ENCODE peak calls at places on chromosomes 4 and X, in six cellular contexts. Y is K562, N is A549, B is H1, R is GM12878, D is HepG2. E is an unnamed sample.

GRCh38 chr4:1684756-1685603 is 867 bp upstream of the FAM53A start:
- DNase-seq in Y (no peak), N (no peak), B (no peak), R (no peak), D (no peak), E (no peak)

GRCh38 chr4:10461091-10461849 is 4.0 kb upstream of the ZNF518B start:
- DNase-seq in Y (peak; percentile 83), N (peak; percentile 34), B (no peak), R (peak; percentile 31), D (no peak), E (peak; percentile 92)

GRCh38 chr4:6999172-7000086 is 43.7 kb upstream of the TADA2B start:
- DNase-seq in Y (no peak), N (peak; percentile 22), B (no peak), R (no peak), D (no peak), E (no peak)

GRCh38 chrX:100682939-100683338 is 38.9 kb downstream of the SRPX2 start:
- DNase-seq in Y (no peak), N (no peak), B (no peak), R (no peak), D (peak; percentile 0), E (no peak)

GRCh38 chrX:123698979-123699378 is 33.9 kb downstream of the THOC2 start:
- DNase-seq in Y (no peak), N (no peak), B (no peak), R (no peak), D (no peak), E (no peak)

GRCh38 chr4:158161561-158162354 is 11.1 kb downstream of the GASK1B start:
- DNase-seq in Y (no peak), N (peak; percentile 64), B (no peak), R (no peak), D (no peak), E (no peak)

GRCh38 chr4:118381902-118382301 is 29.1 kb upstream of the PRSS12 start:
- DNase-seq in Y (no peak), N (no peak), B (no peak), R (no peak), D (no peak), E (no peak)

GRCh38 chr4:52550186-52550585 is 108.9 kb downstream of the USP46 start:
- DNase-seq in Y (no peak), N (no peak), B (no peak), R (no peak), D (no peak), E (no peak)

GRCh38 chr4:142818476-142818875 is 27.6 kb downstream of the INPP4B start:
- DNase-seq in Y (no peak), N (no peak), B (no peak), R (no peak), D (no peak), E (no peak)

GRCh38 chrX:13938766-13939530 is 90.7 kb downstream of the GEMIN8 start:
- DNase-seq in Y (no peak), N (no peak), B (no peak), R (no peak), D (no peak), E (no peak)

GRCh38 chr4:7771541-7772507 is 167.8 kb downstream of the AFAP1 start:
- DNase-seq in Y (no peak), N (no peak), B (no peak), R (peak; percentile 54), D (no peak), E (peak; percentile 62)

GRCh38 chrX:152637649-152638442 is at the start of gene GABRQ:
- DNase-seq in Y (peak; percentile 87), N (peak; percentile 46), B (peak; percentile 69), R (no peak), D (no peak), E (peak; percentile 88)

GRCh38 chr4:8917868-8918783 is 46.5 kb upstream of the HMX1 start:
- DNase-seq in Y (peak; percentile 78), N (peak; percentile 41), B (peak; percentile 62), R (no peak), D (peak; percentile 23), E (peak; percentile 93)

GRCh38 chr4:19806865-19807264 is 444.8 kb upstream of the SLIT2 start:
- DNase-seq in Y (no peak), N (no peak), B (no peak), R (no peak), D (no peak), E (no peak)

GRCh38 chr4:148211533-148211932 is 230.7 kb downstream of the NR3C2 start:
- DNase-seq in Y (no peak), N (no peak), B (no peak), R (no peak), D (no peak), E (no peak)

GRCh38 chr4:7166286-7166685 is 26.1 kb upstream of the SORCS2 start:
- DNase-seq in Y (no peak), N (no peak), B (no peak), R (no peak), D (no peak), E (no peak)

GRCh38 chrX:46967547-46967946 is 55.3 kb downstream of the JADE3 start:
- DNase-seq in Y (no peak), N (no peak), B (no peak), R (peak; percentile 56), D (no peak), E (no peak)

GRCh38 chrX:74940414-74940813 is 15.2 kb upstream of the NEXMIF start:
- DNase-seq in Y (no peak), N (no peak), B (no peak), R (no peak), D (no peak), E (no peak)

GRCh38 chr4:61984260-61984909 is 784.3 kb downstream of the ADGRL3 start:
- DNase-seq in Y (no peak), N (no peak), B (no peak), R (no peak), D (no peak), E (no peak)

GRCh38 chr4:123338715-123339114 is 57.9 kb upstream of the SPRY1 start:
- DNase-seq in Y (no peak), N (no peak), B (no peak), R (no peak), D (no peak), E (no peak)

GRCh38 chr4:133921280-133922195 is 280.1 kb downstream of the PABPC4L start:
- DNase-seq in Y (no peak), N (peak; percentile 1), B (no peak), R (no peak), D (no peak), E (no peak)

GRCh38 chr4:53189011-53189410 is 176.8 kb downstream of the SCFD2 start:
- DNase-seq in Y (no peak), N (no peak), B (no peak), R (no peak), D (no peak), E (no peak)

GRCh38 chr4:30821275-30821674 is 101.1 kb downstream of the PCDH7 start:
- DNase-seq in Y (no peak), N (no peak), B (no peak), R (no peak), D (no peak), E (no peak)

GRCh38 chr4:3871881-3872833 is 106.0 kb downstream of the ADRA2C start:
- DNase-seq in Y (no peak), N (peak; percentile 14), B (no peak), R (no peak), D (no peak), E (no peak)

GRCh38 chr4:35972814-35973213 is 271.5 kb downstream of the ARAP2 start:
- DNase-seq in Y (no peak), N (no peak), B (no peak), R (no peak), D (no peak), E (no peak)

GRCh38 chrX:129655547-129656248 is 942 bp upstream of the APLN start:
- DNase-seq in Y (no peak), N (peak; percentile 48), B (no peak), R (no peak), D (no peak), E (no peak)

DNA sequence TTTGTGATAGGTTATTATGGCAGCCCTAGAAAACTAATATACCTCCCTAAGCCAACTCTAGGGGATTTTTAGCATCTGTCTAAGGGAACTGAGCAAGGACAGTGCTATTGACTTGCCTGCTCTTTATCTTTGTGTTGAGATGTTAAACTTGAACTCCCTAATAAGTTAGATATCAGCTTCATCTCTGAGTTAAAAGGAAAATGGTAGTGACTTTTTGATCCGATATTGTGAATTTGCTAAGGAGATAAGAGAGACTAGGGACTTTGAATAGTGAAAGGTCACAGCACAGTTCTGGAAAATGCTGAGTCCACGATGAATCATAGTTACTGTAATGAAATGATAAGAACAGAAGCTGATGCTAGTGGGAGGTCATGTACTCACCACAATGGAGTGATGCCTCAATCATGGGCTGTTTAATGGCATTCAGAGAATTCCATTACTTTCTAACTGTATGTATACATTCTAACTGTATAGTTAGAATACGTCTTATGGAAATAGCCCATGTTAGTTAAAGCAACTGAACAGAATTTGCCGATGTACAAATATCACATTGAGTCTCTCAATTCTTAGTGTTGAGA is 147.2 kb downstream of the GLRA3 start:
- DNase-seq in Y (peak; percentile 81), N (peak; percentile 57), B (no peak), R (no peak), D (no peak), E (no peak)
- TF ChIP-seq CHD2 in Y (no peak), N (no peak), B (no peak), R (no peak), D (no peak), E (no peak)

DNA sequence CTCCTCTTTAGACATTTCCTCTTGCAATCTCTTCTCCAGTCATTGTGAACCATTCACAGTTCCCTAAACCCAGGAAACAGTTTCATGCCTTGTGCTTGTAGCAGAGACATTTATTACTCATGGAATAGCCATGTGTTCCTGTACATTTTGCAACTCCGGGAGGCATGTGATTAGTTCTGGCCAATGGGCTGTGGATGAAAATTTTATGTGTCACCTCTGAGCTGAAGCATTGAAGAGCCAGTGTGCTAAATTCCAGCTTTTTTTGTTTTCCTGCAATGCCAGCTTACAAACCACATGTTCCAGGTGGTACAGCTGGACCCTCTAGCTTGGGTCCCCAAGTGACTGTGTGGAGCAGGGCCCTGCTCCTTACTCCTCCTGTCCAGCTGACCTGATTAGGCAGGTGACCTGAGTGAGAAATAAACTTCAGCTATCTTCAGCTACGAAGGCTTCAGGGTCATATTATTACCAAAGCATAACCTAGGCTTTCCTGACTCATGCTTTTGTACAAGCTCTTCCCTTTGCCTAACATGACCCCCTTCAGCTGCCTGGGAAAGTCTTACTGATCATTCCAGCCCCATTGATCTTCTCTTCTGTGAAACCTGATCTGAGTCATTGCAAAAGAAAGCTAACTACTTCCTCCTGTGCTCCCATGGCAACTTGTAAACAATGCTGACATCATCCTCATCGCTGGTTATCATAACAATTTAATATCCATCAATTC is 200.4 kb downstream of the PTTG2 start:
- DNase-seq in Y (peak; percentile 18), N (peak; percentile 86), B (no peak), R (peak; percentile 69), D (peak; percentile 98), E (no peak)
- TF ChIP-seq CHD2 in Y (no peak), N (no peak), B (no peak), R (peak; percentile 77), D (no peak), E (no peak)

DNA sequence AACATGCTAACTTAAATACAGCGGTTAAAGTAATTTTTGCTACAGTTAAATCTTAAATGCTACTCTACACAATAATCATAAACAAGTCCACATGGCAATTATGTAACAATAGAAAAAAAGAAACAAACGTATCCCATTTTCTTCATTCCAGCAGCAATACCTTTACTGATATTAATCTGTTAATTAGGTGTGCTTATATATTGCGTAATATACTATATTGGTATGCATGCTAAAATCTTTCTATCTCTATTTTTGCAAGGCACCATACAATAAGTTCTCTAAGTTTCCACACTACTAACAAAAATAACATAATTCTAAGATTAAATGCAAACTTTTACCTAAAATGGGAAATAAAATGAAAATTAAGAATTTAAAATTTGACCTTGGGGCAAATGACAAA is 500.6 kb downstream of the SPOCK3 start:
- DNase-seq in Y (no peak), N (no peak), B (no peak), R (no peak), D (no peak), E (no peak)
- TF ChIP-seq CHD2 in Y (no peak), N (no peak), B (no peak), R (no peak), D (no peak), E (no peak)

GRCh38 chr4:139791681-139792080 is 126.1 kb downstream of the MGST2 start:
- DNase-seq in Y (no peak), N (no peak), B (no peak), R (no peak), D (no peak), E (no peak)
- TF ChIP-seq CHD2 in Y (no peak), N (no peak), B (no peak), R (no peak), D (no peak), E (no peak)

E was measured in SK-N-SH.